ENCODE peak calls at places on chromosomes 13 and 19, in five cellular contexts. One of them, this sample, is unnamed.

GRCh38 chr13:78602561-78603239 is 652 bp downstream of the POU4F1 start:
- DNase-seq in GM12878: no peak
- DNase-seq in H1: no peak
- DNase-seq in HepG2: no peak
- DNase-seq in NT2/D1: no peak
- DNase-seq in this sample: peak; percentile 63

GRCh38 chr13:65472336-65472735 is 1757.8 kb downstream of the PCDH9 start:
- DNase-seq in H1: no peak
- DNase-seq in NT2/D1: no peak
- DNase-seq in HepG2: no peak
- DNase-seq in GM12878: no peak
- DNase-seq in this sample: peak; percentile 38

GRCh38 chr19:48768989-48769713 is 13.8 kb downstream of the FGF21 start:
- DNase-seq in HepG2: peak; percentile 72
- DNase-seq in H1: no peak
- DNase-seq in GM12878: no peak
- DNase-seq in NT2/D1: no peak
- DNase-seq in this sample: no peak

GRCh38 chr13:40087021-40088002 is 431.9 kb downstream of the COG6 start:
- DNase-seq in HepG2: peak; percentile 56
- DNase-seq in H1: no peak
- DNase-seq in GM12878: no peak
- DNase-seq in NT2/D1: no peak
- DNase-seq in this sample: no peak

GRCh38 chr13:74243637-74244526 is 109.7 kb upstream of the KLF12 start:
- DNase-seq in HepG2: no peak
- DNase-seq in H1: no peak
- DNase-seq in GM12878: no peak
- DNase-seq in NT2/D1: no peak
- DNase-seq in this sample: no peak

GRCh38 chr19:1970003-1970805 is 29.2 kb downstream of the CSNK1G2 start:
- DNase-seq in HepG2: no peak
- DNase-seq in NT2/D1: no peak
- DNase-seq in GM12878: no peak
- DNase-seq in H1: no peak
- DNase-seq in this sample: no peak

GRCh38 chr13:83215627-83216026 is 666.6 kb downstream of the SLITRK1 start:
- DNase-seq in HepG2: no peak
- DNase-seq in GM12878: no peak
- DNase-seq in H1: no peak
- DNase-seq in NT2/D1: no peak
- DNase-seq in this sample: no peak

GRCh38 chr19:10419646-10420443 is 493 bp upstream of the PDE4A start:
- DNase-seq in GM12878: no peak
- DNase-seq in H1: peak; percentile 94
- DNase-seq in HepG2: no peak
- DNase-seq in NT2/D1: peak; percentile 95
- DNase-seq in this sample: peak; percentile 75

GRCh38 chr13:104949840-104950805 is 1585.3 kb downstream of the EFNB2 start:
- DNase-seq in GM12878: no peak
- DNase-seq in NT2/D1: no peak
- DNase-seq in HepG2: no peak
- DNase-seq in H1: no peak
- DNase-seq in this sample: no peak

GRCh38 chr19:55210120-55210493 is 806 bp upstream of the PTPRH start:
- DNase-seq in H1: no peak
- DNase-seq in HepG2: peak; percentile 91
- DNase-seq in GM12878: no peak
- DNase-seq in NT2/D1: no peak
- DNase-seq in this sample: no peak

GRCh38 chr13:21979156-21979819 is 308.4 kb downstream of the FGF9 start:
- DNase-seq in H1: no peak
- DNase-seq in NT2/D1: no peak
- DNase-seq in HepG2: no peak
- DNase-seq in GM12878: no peak
- DNase-seq in this sample: no peak

GRCh38 chr13:112744306-112745021 is 54.6 kb downstream of the ATP11A start:
- DNase-seq in HepG2: no peak
- DNase-seq in GM12878: no peak
- DNase-seq in NT2/D1: no peak
- DNase-seq in H1: no peak
- DNase-seq in this sample: no peak

GRCh38 chr19:54515156-54515555 is 12.5 kb downstream of the LAIR2 start:
- DNase-seq in GM12878: no peak
- DNase-seq in HepG2: no peak
- DNase-seq in NT2/D1: no peak
- DNase-seq in H1: no peak
- DNase-seq in this sample: no peak

GRCh38 chr13:72521965-72522661 is 205.3 kb downstream of the MZT1 start:
- DNase-seq in NT2/D1: no peak
- DNase-seq in GM12878: no peak
- DNase-seq in HepG2: no peak
- DNase-seq in H1: no peak
- DNase-seq in this sample: no peak

GRCh38 chr19:8610041-8610927 is at the start of gene ADAMTS10:
- DNase-seq in HepG2: no peak
- DNase-seq in NT2/D1: no peak
- DNase-seq in GM12878: no peak
- DNase-seq in H1: no peak
- DNase-seq in this sample: peak; percentile 34

GRCh38 chr19:16316506-16316882 is 8.1 kb upstream of the KLF2 start:
- DNase-seq in GM12878: no peak
- DNase-seq in H1: no peak
- DNase-seq in HepG2: no peak
- DNase-seq in NT2/D1: no peak
- DNase-seq in this sample: no peak

GRCh38 chr13:30971575-30971974 is 39.1 kb downstream of the TEX26 start:
- DNase-seq in NT2/D1: no peak
- DNase-seq in GM12878: no peak
- DNase-seq in HepG2: no peak
- DNase-seq in H1: no peak
- DNase-seq in this sample: no peak

GRCh38 chr19:50537769-50538230 is 24.1 kb upstream of the ASPDH start:
- DNase-seq in GM12878: no peak
- DNase-seq in H1: peak; percentile 89
- DNase-seq in NT2/D1: peak; percentile 83
- DNase-seq in HepG2: peak; percentile 65
- DNase-seq in this sample: peak; percentile 92

GRCh38 chr13:76634431-76635191 is 251.6 kb downstream of the KCTD12 start:
- DNase-seq in NT2/D1: no peak
- DNase-seq in GM12878: no peak
- DNase-seq in HepG2: no peak
- DNase-seq in H1: no peak
- DNase-seq in this sample: no peak

GRCh38 chr19:40265055-40265762 is 19.9 kb downstream of the AKT2 start:
- DNase-seq in HepG2: no peak
- DNase-seq in GM12878: no peak
- DNase-seq in H1: no peak
- DNase-seq in NT2/D1: no peak
- DNase-seq in this sample: no peak

GRCh38 chr13:97353927-97354326 is 80.0 kb upstream of the RAP2A start:
- DNase-seq in HepG2: no peak
- DNase-seq in H1: no peak
- DNase-seq in NT2/D1: no peak
- DNase-seq in GM12878: no peak
- DNase-seq in this sample: no peak

GRCh38 chr19:42022616-42023015 is 28.6 kb upstream of the ATP1A3 start:
- DNase-seq in NT2/D1: no peak
- DNase-seq in HepG2: no peak
- DNase-seq in H1: no peak
- DNase-seq in GM12878: no peak
- DNase-seq in this sample: no peak

GRCh38 chr19:42024622-42025111 is 30.6 kb upstream of the ATP1A3 start:
- DNase-seq in HepG2: no peak
- DNase-seq in NT2/D1: no peak
- DNase-seq in H1: no peak
- DNase-seq in GM12878: no peak
- DNase-seq in this sample: no peak

GRCh38 chr19:42023943-42024260 is 29.9 kb upstream of the ATP1A3 start:
- DNase-seq in HepG2: no peak
- DNase-seq in H1: no peak
- DNase-seq in NT2/D1: no peak
- DNase-seq in GM12878: no peak
- DNase-seq in this sample: no peak

GRCh38 chr19:42021185-42021584 is 27.2 kb upstream of the ATP1A3 start:
- DNase-seq in HepG2: no peak
- DNase-seq in NT2/D1: no peak
- DNase-seq in H1: no peak
- DNase-seq in GM12878: no peak
- DNase-seq in this sample: no peak

DNA sequence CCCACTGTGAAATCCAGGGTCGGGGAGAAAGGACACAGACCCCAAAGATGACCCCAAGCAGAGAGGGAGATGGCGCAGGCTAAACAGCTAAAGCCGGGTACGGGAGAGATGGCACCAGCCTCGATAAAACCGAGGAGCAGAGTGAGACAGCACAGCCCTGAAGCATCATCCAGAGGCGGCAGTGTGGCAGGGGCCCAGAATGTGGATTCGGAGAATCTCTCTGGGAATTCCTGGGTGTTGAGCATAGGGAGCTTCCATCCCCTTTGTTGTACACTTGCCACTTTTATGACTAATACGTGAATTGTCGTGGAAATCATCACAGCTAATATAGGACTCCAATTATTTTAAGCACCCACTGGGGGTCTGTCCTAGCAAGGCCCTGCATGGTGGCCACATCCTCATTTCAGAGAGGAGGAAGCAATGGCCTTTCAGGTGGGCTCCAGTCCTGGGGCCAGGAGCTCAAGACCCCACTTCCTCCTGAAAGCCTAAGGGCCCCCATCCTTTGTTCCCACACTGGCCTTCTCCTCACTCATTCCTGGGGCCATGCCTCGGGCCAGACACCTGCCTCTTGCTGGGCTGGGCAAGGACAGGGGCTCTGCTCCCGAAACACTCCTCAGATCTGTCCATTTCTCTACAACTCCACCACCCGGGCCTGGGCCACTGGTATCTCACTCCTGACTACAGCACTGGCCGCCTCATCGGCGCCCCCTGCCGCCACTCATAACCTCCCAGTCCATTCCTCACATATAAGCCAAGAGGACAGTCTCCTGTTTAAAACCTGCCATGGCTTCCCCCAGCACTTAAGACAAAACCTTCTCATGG is 29.3 kb upstream of the ATP1A3 start:
- DNase-seq in H1: no peak
- DNase-seq in NT2/D1: peak; percentile 32
- DNase-seq in HepG2: peak; percentile 15
- DNase-seq in GM12878: no peak
- DNase-seq in this sample: peak; percentile 69
- TF ChIP-seq SUZ12 in H1: no peak
- TF ChIP-seq SUZ12 in NT2/D1: no peak
- TF ChIP-seq SUZ12 in HepG2: no peak
- TF ChIP-seq SUZ12 in GM12878: no peak
- TF ChIP-seq SUZ12 in this sample: no peak

DNA sequence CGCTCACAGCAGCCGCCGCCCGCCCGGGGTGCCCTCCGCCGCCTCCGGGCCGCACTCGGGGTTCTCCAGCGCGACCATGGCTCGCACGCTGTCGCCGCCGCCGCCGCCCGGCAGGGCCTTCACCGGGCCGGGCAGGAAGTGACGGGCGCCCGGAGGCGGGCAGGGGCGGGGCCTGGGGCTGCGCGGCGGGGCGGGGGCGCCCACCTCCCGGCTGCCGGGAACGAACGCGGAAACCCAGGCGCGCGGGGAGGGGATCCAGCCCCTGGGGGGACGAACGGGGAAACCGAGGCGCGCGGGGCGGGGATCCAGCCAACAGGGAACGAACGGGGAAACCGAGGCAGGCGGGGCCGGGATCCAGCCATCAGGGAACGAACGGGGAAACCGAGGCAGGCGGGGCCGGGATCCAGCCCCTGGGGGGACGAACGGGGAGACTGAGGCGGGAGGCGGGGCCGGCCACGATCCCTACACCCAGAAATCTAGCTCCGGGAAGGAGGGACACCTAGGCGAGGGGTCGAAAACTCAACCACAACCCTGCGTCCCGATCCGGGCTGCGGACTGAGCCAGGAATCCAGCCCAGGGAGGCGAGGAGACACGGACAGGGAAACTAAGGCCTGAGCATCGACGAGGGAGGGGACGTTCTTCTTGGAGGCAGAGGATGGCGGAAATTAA is at the start of gene R3HDM4:
- DNase-seq in H1: no peak
- DNase-seq in NT2/D1: no peak
- DNase-seq in HepG2: no peak
- DNase-seq in GM12878: no peak
- DNase-seq in this sample: peak; percentile 83
- TF ChIP-seq SUZ12 in H1: no peak
- TF ChIP-seq SUZ12 in NT2/D1: no peak
- TF ChIP-seq SUZ12 in HepG2: no peak
- TF ChIP-seq SUZ12 in GM12878: no peak
- TF ChIP-seq SUZ12 in this sample: no peak

DNA sequence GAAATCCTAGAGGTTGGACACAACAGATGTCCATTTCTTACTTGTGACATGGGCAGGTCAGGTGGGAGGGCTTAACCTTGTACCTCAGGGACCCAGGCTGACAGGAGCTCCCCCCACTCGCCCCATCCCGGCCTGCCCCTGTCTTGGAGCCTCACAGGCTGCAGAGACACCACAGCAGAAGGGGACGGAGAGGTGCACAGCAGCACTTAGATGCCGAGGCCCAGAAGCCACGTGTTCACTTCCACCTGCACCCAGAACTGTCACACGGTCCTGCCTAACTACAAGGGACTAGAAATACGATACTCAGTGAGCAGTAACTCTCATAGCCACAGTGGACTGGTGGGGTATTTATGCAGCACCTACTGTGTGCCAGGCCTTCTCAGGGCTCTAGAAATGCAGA is 129.7 kb downstream of the SIPA1L3 start:
- DNase-seq in GM12878: no peak
- DNase-seq in HepG2: no peak
- DNase-seq in H1: no peak
- DNase-seq in NT2/D1: no peak
- DNase-seq in this sample: no peak
- TF ChIP-seq SUZ12 in GM12878: no peak
- TF ChIP-seq SUZ12 in HepG2: no peak
- TF ChIP-seq SUZ12 in H1: no peak
- TF ChIP-seq SUZ12 in NT2/D1: no peak
- TF ChIP-seq SUZ12 in this sample: no peak

GRCh38 chr19:45767410-45767880 is 1.6 kb downstream of the SIX5 start:
- DNase-seq in GM12878: no peak
- DNase-seq in HepG2: peak; percentile 78
- DNase-seq in NT2/D1: no peak
- DNase-seq in H1: no peak
- DNase-seq in this sample: peak; percentile 64
- TF ChIP-seq SUZ12 in GM12878: no peak
- TF ChIP-seq SUZ12 in HepG2: no peak
- TF ChIP-seq SUZ12 in NT2/D1: no peak
- TF ChIP-seq SUZ12 in H1: no peak
- TF ChIP-seq SUZ12 in this sample: no peak

GRCh38 chr13:102881819-102882686 is 36.2 kb downstream of the ERCC5 start:
- DNase-seq in H1: no peak
- DNase-seq in HepG2: no peak
- DNase-seq in NT2/D1: no peak
- DNase-seq in GM12878: no peak
- DNase-seq in this sample: no peak
- TF ChIP-seq SUZ12 in H1: no peak
- TF ChIP-seq SUZ12 in HepG2: no peak
- TF ChIP-seq SUZ12 in NT2/D1: no peak
- TF ChIP-seq SUZ12 in GM12878: no peak
- TF ChIP-seq SUZ12 in this sample: no peak